ENCODE peak calls at places on chromosome 19, in five cellular contexts. E is HCT116, I is heart right ventricle, F is uterus, W is tibial nerve. V is an unnamed sample. For H3K4me1, the result is how much of the 10 kb centered on the place peaks cover.

GRCh38 chr19:19485161-19485997 is 30.0 kb downstream of the TSSK6 start:
- DNase-seq in I (no peak), F (no peak), E (no peak), W (no peak), V (no peak)

GRCh38 chr19:3699071-3699740 is 1.1 kb downstream of the PIP5K1C start:
- DNase-seq in I (peak), E (no peak), W (peak), F (peak), V (peak)

GRCh38 chr19:2207008-2207407 is 29.1 kb downstream of the PLEKHJ1 start:
- DNase-seq in F (no peak), E (no peak), W (no peak), I (no peak), V (no peak)

GRCh38 chr19:7830272-7830771 is 304 bp downstream of the EVI5L start:
- DNase-seq in F (peak), E (no peak), W (no peak), I (no peak), V (no peak)

GRCh38 chr19:46147791-46148288 is at the start of gene IGFL2:
- DNase-seq in E (peak), W (no peak), I (no peak), F (no peak), V (no peak)

GRCh38 chr19:49690656-49691242 is at the start of gene CPT1C:
- DNase-seq in F (peak), E (no peak), W (peak), I (peak), V (peak)

GRCh38 chr19:53057904-53058579 is 13.5 kb downstream of the ERVV-2 start:
- DNase-seq in I (peak), W (no peak), E (no peak), F (no peak), V (no peak)

GRCh38 chr19:39704181-39705044 is at the start of gene LGALS14:
- DNase-seq in E (no peak), I (no peak), F (no peak), W (no peak), V (no peak)

GRCh38 chr19:3852614-3853254 is 16.1 kb downstream of the ZFR2 start:
- DNase-seq in F (no peak), E (peak), I (no peak), W (no peak), V (no peak)

GRCh38 chr19:33414667-33415605 is 41.4 kb downstream of the CEBPG start:
- DNase-seq in I (no peak), F (no peak), E (no peak), W (no peak), V (no peak)

GRCh38 chr19:52566588-52566987 is 3.5 kb upstream of the ZNF701 start:
- DNase-seq in I (no peak), E (no peak), W (no peak), F (no peak), V (no peak)

GRCh38 chr19:55442372-55443044 is 592 bp downstream of the SHISA7 start:
- DNase-seq in F (no peak), E (no peak), W (no peak), I (no peak), V (no peak)

GRCh38 chr19:45345506-45345860 is 4.9 kb downstream of the KLC3 start:
- DNase-seq in F (no peak), E (no peak), W (no peak), I (no peak), V (no peak)

GRCh38 chr19:31066385-31066784 is 282.9 kb downstream of the TSHZ3 start:
- DNase-seq in W (peak), I (no peak), F (no peak), E (no peak), V (no peak)

GRCh38 chr19:17468302-17469091 is 1.8 kb upstream of the SLC27A1 start:
- DNase-seq in W (no peak), E (no peak), I (peak), F (peak), V (peak)
- H3K4me1 ChIP-seq in W (under half), E (under half), I (under half), F (under half), V (under half)

GRCh38 chr19:42635233-42635539 is 40.5 kb upstream of the CEACAM8 start:
- DNase-seq in I (no peak), E (no peak), F (no peak), W (no peak), V (no peak)
- TF ChIP-seq CTCF in I (no peak), E (no peak), F (no peak), W (no peak), V (no peak)

GRCh38 chr19:6099037-6099436 is 11.3 kb downstream of the RFX2 start:
- DNase-seq in W (no peak), E (no peak), F (no peak), I (no peak), V (no peak)
- H3K27ac ChIP-seq in W (peak), E (no peak), F (peak), I (peak), V (peak)

DNA sequence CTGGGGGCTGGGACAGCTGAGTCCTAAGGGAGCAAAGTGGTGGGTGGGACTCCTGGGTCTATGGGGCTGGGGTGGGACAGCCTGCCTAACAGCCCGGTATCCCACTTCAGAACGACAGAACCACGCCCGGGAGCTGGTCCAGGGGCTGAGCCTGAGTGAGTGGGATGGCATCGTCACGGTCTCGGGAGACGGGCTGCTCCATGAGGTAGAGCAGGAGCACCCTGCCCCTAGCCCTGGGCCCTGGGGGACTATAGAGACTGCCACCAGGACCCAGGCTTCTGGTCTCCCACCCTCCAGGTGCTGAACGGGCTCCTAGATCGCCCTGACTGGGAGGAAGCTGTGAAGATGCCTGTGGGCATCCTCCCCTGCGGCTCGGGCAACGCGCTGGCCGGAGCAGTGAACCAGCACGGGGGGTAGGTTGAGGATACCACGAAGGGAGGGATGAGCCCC is 8.6 kb downstream of the SPHK2 start:
- DNase-seq in W (no peak), I (no peak), E (no peak), F (no peak), V (no peak)
- H3K4me1 ChIP-seq in W (under half), I (half or more), E (under half), F (under half), V (under half)

DNA sequence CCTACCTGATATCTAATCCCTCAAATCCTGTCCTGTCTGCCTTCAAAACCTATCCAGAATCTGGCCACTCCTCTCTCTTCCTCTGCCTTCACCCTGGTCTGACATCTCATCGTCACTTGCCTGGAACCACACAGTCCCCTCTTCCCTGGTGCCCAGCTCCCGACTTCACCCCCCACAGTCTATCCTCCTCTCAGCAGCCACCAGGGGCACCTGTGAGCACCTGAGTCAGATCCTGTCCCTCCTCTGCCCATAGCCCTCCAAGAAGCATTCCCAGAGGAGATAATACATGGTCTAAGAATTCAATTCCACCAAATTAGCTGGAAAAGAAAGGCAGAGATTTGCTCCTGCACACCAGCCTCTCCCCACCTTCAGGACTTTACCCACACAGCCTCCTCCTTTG is 48.9 kb downstream of the ZNRF4 start:
- DNase-seq in E (no peak), I (no peak), F (no peak), W (no peak), V (no peak)
- TF ChIP-seq CTCF in E (peak), I (no peak), F (no peak), W (no peak), V (no peak)

GRCh38 chr19:44071824-44072542 is at the start of gene ZNF284:
- DNase-seq in E (no peak), W (peak), F (peak), I (peak), V (peak)
- H3K27ac ChIP-seq in E (no peak), W (no peak), F (peak), I (peak), V (peak)

GRCh38 chr19:1172353-1173159 is 1.5 kb downstream of the SBNO2 start:
- DNase-seq in I (peak), W (peak), F (peak), E (no peak), V (peak)
- H3K4me1 ChIP-seq in I (under half), W (under half), F (under half), E (half or more), V (under half)

GRCh38 chr19:13621413-13621812 is 115.1 kb upstream of the CACNA1A start:
- DNase-seq in F (no peak), E (peak), I (no peak), W (no peak), V (no peak)
- TF ChIP-seq CTCF in F (no peak), E (no peak), I (no peak), W (no peak), V (no peak)

V was measured in tibial artery.